ENCODE peak calls at places on chromosomes 12 and 14, in nine cellular contexts. One of them, this sample, is unnamed.

GRCh38 chr14:70822706-70823185 is 13.4 kb upstream of the MAP3K9 start:
- DNase-seq in cardiac fibroblast: peak
- DNase-seq in transverse colon: peak
- DNase-seq in fibroblast of lung: no peak
- DNase-seq in HCT116: no peak
- DNase-seq in PC-3: no peak
- DNase-seq in astrocyte of the spinal cord: no peak
- DNase-seq in HFF-Myc: no peak
- DNase-seq in astrocyte of the cerebellum: no peak
- DNase-seq in this sample: no peak

GRCh38 chr14:51850651-51851050 is 9.8 kb upstream of the GNG2 start:
- DNase-seq in HFF-Myc: no peak
- DNase-seq in PC-3: no peak
- DNase-seq in transverse colon: no peak
- DNase-seq in HCT116: no peak
- DNase-seq in astrocyte of the cerebellum: no peak
- DNase-seq in fibroblast of lung: no peak
- DNase-seq in astrocyte of the spinal cord: no peak
- DNase-seq in cardiac fibroblast: no peak
- DNase-seq in this sample: no peak

GRCh38 chr12:13179159-13180074 is 17.1 kb upstream of the EMP1 start:
- DNase-seq in fibroblast of lung: peak
- DNase-seq in astrocyte of the cerebellum: no peak
- DNase-seq in HFF-Myc: no peak
- DNase-seq in PC-3: peak
- DNase-seq in HCT116: no peak
- DNase-seq in cardiac fibroblast: peak
- DNase-seq in astrocyte of the spinal cord: no peak
- DNase-seq in transverse colon: peak
- DNase-seq in this sample: no peak

GRCh38 chr12:58540480-58541299 is 379.6 kb downstream of the LRIG3 start:
- DNase-seq in astrocyte of the spinal cord: peak
- DNase-seq in fibroblast of lung: peak
- DNase-seq in cardiac fibroblast: peak
- DNase-seq in astrocyte of the cerebellum: peak
- DNase-seq in transverse colon: peak
- DNase-seq in PC-3: peak
- DNase-seq in HFF-Myc: peak
- DNase-seq in HCT116: peak
- DNase-seq in this sample: peak

GRCh38 chr14:101125313-101125712 is 221.8 kb upstream of the RTL1 start:
- DNase-seq in fibroblast of lung: no peak
- DNase-seq in PC-3: no peak
- DNase-seq in transverse colon: no peak
- DNase-seq in astrocyte of the spinal cord: no peak
- DNase-seq in HFF-Myc: no peak
- DNase-seq in astrocyte of the cerebellum: no peak
- DNase-seq in HCT116: no peak
- DNase-seq in cardiac fibroblast: no peak
- DNase-seq in this sample: no peak

GRCh38 chr12:97386133-97386581 is 76.4 kb upstream of the RMST start:
- DNase-seq in HFF-Myc: no peak
- DNase-seq in transverse colon: no peak
- DNase-seq in PC-3: no peak
- DNase-seq in cardiac fibroblast: no peak
- DNase-seq in fibroblast of lung: no peak
- DNase-seq in HCT116: no peak
- DNase-seq in astrocyte of the cerebellum: peak
- DNase-seq in astrocyte of the spinal cord: peak
- DNase-seq in this sample: no peak

GRCh38 chr12:1530592-1531159 is 63.7 kb downstream of the FBXL14 start:
- DNase-seq in cardiac fibroblast: no peak
- DNase-seq in HFF-Myc: no peak
- DNase-seq in astrocyte of the cerebellum: no peak
- DNase-seq in transverse colon: no peak
- DNase-seq in HCT116: no peak
- DNase-seq in astrocyte of the spinal cord: no peak
- DNase-seq in PC-3: no peak
- DNase-seq in fibroblast of lung: no peak
- DNase-seq in this sample: no peak

GRCh38 chr12:43676183-43676813 is 82.3 kb downstream of the PUS7L start:
- DNase-seq in astrocyte of the spinal cord: no peak
- DNase-seq in fibroblast of lung: peak
- DNase-seq in HFF-Myc: no peak
- DNase-seq in transverse colon: no peak
- DNase-seq in HCT116: peak
- DNase-seq in cardiac fibroblast: peak
- DNase-seq in astrocyte of the cerebellum: no peak
- DNase-seq in PC-3: peak
- DNase-seq in this sample: no peak

GRCh38 chr14:56224179-56224578 is 106.0 kb downstream of the PELI2 start:
- DNase-seq in astrocyte of the spinal cord: no peak
- DNase-seq in astrocyte of the cerebellum: no peak
- DNase-seq in cardiac fibroblast: no peak
- DNase-seq in PC-3: no peak
- DNase-seq in HCT116: no peak
- DNase-seq in HFF-Myc: no peak
- DNase-seq in fibroblast of lung: peak
- DNase-seq in transverse colon: no peak
- DNase-seq in this sample: no peak

GRCh38 chr14:99479160-99479902 is 1.3 kb downstream of the SETD3 start:
- DNase-seq in fibroblast of lung: peak
- DNase-seq in astrocyte of the cerebellum: no peak
- DNase-seq in HCT116: no peak
- DNase-seq in PC-3: no peak
- DNase-seq in HFF-Myc: no peak
- DNase-seq in transverse colon: no peak
- DNase-seq in astrocyte of the spinal cord: peak
- DNase-seq in cardiac fibroblast: peak
- DNase-seq in this sample: no peak

GRCh38 chr14:89243286-89243685 is 173.7 kb downstream of the FOXN3 start:
- DNase-seq in fibroblast of lung: no peak
- DNase-seq in HCT116: no peak
- DNase-seq in HFF-Myc: no peak
- DNase-seq in astrocyte of the spinal cord: no peak
- DNase-seq in transverse colon: no peak
- DNase-seq in cardiac fibroblast: no peak
- DNase-seq in astrocyte of the cerebellum: no peak
- DNase-seq in PC-3: no peak
- DNase-seq in this sample: no peak

GRCh38 chr12:109169262-109169661 is 52.9 kb downstream of the ACACB start:
- DNase-seq in cardiac fibroblast: no peak
- DNase-seq in HCT116: no peak
- DNase-seq in astrocyte of the cerebellum: no peak
- DNase-seq in transverse colon: no peak
- DNase-seq in HFF-Myc: no peak
- DNase-seq in PC-3: no peak
- DNase-seq in astrocyte of the spinal cord: no peak
- DNase-seq in fibroblast of lung: no peak
- DNase-seq in this sample: no peak

GRCh38 chr12:26699237-26699636 is 133.8 kb downstream of the ITPR2 start:
- DNase-seq in cardiac fibroblast: peak
- DNase-seq in transverse colon: no peak
- DNase-seq in HCT116: no peak
- DNase-seq in astrocyte of the cerebellum: no peak
- DNase-seq in PC-3: peak
- DNase-seq in fibroblast of lung: peak
- DNase-seq in HFF-Myc: no peak
- DNase-seq in astrocyte of the spinal cord: no peak
- DNase-seq in this sample: no peak

GRCh38 chr12:7114851-7115250 is 5.8 kb upstream of the C1RL start:
- DNase-seq in transverse colon: no peak
- DNase-seq in HFF-Myc: no peak
- DNase-seq in HCT116: no peak
- DNase-seq in astrocyte of the cerebellum: no peak
- DNase-seq in PC-3: no peak
- DNase-seq in cardiac fibroblast: no peak
- DNase-seq in astrocyte of the spinal cord: no peak
- DNase-seq in fibroblast of lung: no peak
- DNase-seq in this sample: no peak

GRCh38 chr14:104285483-104285790 is 147.1 kb downstream of the KIF26A start:
- DNase-seq in HFF-Myc: no peak
- DNase-seq in HCT116: no peak
- DNase-seq in PC-3: no peak
- DNase-seq in transverse colon: no peak
- DNase-seq in fibroblast of lung: no peak
- DNase-seq in astrocyte of the cerebellum: no peak
- DNase-seq in astrocyte of the spinal cord: no peak
- DNase-seq in cardiac fibroblast: no peak
- DNase-seq in this sample: no peak

GRCh38 chr12:87369161-87369560 is 660.0 kb downstream of the C12orf50 start:
- DNase-seq in transverse colon: no peak
- DNase-seq in astrocyte of the cerebellum: no peak
- DNase-seq in cardiac fibroblast: no peak
- DNase-seq in PC-3: no peak
- DNase-seq in HCT116: no peak
- DNase-seq in HFF-Myc: no peak
- DNase-seq in astrocyte of the spinal cord: no peak
- DNase-seq in fibroblast of lung: no peak
- DNase-seq in this sample: no peak

GRCh38 chr12:87365423-87365822 is 663.8 kb downstream of the C12orf50 start:
- DNase-seq in PC-3: no peak
- DNase-seq in cardiac fibroblast: no peak
- DNase-seq in HFF-Myc: no peak
- DNase-seq in HCT116: no peak
- DNase-seq in fibroblast of lung: no peak
- DNase-seq in transverse colon: no peak
- DNase-seq in astrocyte of the spinal cord: no peak
- DNase-seq in astrocyte of the cerebellum: no peak
- DNase-seq in this sample: no peak

GRCh38 chr12:87368259-87368658 is 660.9 kb downstream of the C12orf50 start:
- DNase-seq in PC-3: no peak
- DNase-seq in HCT116: no peak
- DNase-seq in transverse colon: no peak
- DNase-seq in HFF-Myc: no peak
- DNase-seq in fibroblast of lung: no peak
- DNase-seq in astrocyte of the cerebellum: no peak
- DNase-seq in cardiac fibroblast: no peak
- DNase-seq in astrocyte of the spinal cord: no peak
- DNase-seq in this sample: no peak

GRCh38 chr12:87363497-87364084 is 665.6 kb downstream of the C12orf50 start:
- DNase-seq in HCT116: no peak
- DNase-seq in transverse colon: no peak
- DNase-seq in astrocyte of the spinal cord: no peak
- DNase-seq in fibroblast of lung: no peak
- DNase-seq in PC-3: peak
- DNase-seq in astrocyte of the cerebellum: no peak
- DNase-seq in cardiac fibroblast: no peak
- DNase-seq in HFF-Myc: no peak
- DNase-seq in this sample: no peak
- TF ChIP-seq CTCF in HCT116: no peak
- TF ChIP-seq CTCF in transverse colon: no peak
- TF ChIP-seq CTCF in astrocyte of the spinal cord: no peak
- TF ChIP-seq CTCF in fibroblast of lung: no peak
- TF ChIP-seq CTCF in PC-3: no peak
- TF ChIP-seq CTCF in astrocyte of the cerebellum: no peak
- TF ChIP-seq CTCF in cardiac fibroblast: no peak
- TF ChIP-seq CTCF in HFF-Myc: no peak
- TF ChIP-seq CTCF in this sample: no peak

DNA sequence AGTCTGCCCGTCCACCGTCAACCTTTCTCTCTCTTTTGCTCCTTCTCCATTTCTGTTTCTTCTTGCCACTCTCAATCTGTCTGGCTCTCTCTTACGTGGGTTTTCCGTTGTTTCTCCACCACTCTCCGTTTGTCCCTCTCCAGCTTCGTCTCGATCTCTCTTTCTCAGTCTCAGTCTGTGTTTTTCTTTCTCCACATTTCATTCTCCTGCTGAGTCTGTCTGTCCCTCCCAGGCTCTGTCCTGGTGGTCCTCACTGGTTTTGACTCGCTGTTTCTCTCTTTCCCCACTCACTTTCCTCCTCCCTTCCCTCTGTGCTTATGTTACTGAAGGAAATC is 102.9 kb upstream of the MAP1LC3B2 start:
- DNase-seq in cardiac fibroblast: no peak
- DNase-seq in transverse colon: no peak
- DNase-seq in fibroblast of lung: no peak
- DNase-seq in HCT116: no peak
- DNase-seq in astrocyte of the cerebellum: no peak
- DNase-seq in PC-3: no peak
- DNase-seq in HFF-Myc: no peak
- DNase-seq in astrocyte of the spinal cord: peak
- DNase-seq in this sample: no peak
- H3K4me3 ChIP-seq in cardiac fibroblast: no peak
- H3K4me3 ChIP-seq in transverse colon: no peak
- H3K4me3 ChIP-seq in fibroblast of lung: peak
- H3K4me3 ChIP-seq in HCT116: no peak
- H3K4me3 ChIP-seq in astrocyte of the cerebellum: no peak
- H3K4me3 ChIP-seq in PC-3: no peak
- H3K4me3 ChIP-seq in HFF-Myc: no peak
- H3K4me3 ChIP-seq in astrocyte of the spinal cord: no peak
- H3K4me3 ChIP-seq in this sample: no peak

GRCh38 chr14:60184597-60185555 is 19.7 kb upstream of the DHRS7 start:
- DNase-seq in HCT116: no peak
- DNase-seq in PC-3: no peak
- DNase-seq in astrocyte of the cerebellum: no peak
- DNase-seq in transverse colon: no peak
- DNase-seq in fibroblast of lung: peak
- DNase-seq in astrocyte of the spinal cord: no peak
- DNase-seq in cardiac fibroblast: no peak
- DNase-seq in HFF-Myc: no peak
- DNase-seq in this sample: no peak
- TF ChIP-seq CTCF in HCT116: no peak
- TF ChIP-seq CTCF in PC-3: peak
- TF ChIP-seq CTCF in astrocyte of the cerebellum: no peak
- TF ChIP-seq CTCF in transverse colon: peak
- TF ChIP-seq CTCF in fibroblast of lung: no peak
- TF ChIP-seq CTCF in astrocyte of the spinal cord: no peak
- TF ChIP-seq CTCF in cardiac fibroblast: no peak
- TF ChIP-seq CTCF in HFF-Myc: no peak
- TF ChIP-seq CTCF in this sample: no peak

GRCh38 chr12:125023065-125023464 is 29.6 kb downstream of the BRI3BP start:
- DNase-seq in transverse colon: no peak
- DNase-seq in PC-3: no peak
- DNase-seq in HCT116: no peak
- DNase-seq in astrocyte of the cerebellum: no peak
- DNase-seq in fibroblast of lung: no peak
- DNase-seq in HFF-Myc: no peak
- DNase-seq in cardiac fibroblast: no peak
- DNase-seq in astrocyte of the spinal cord: no peak
- DNase-seq in this sample: no peak

GRCh38 chr12:125024949-125025563 is 31.6 kb downstream of the BRI3BP start:
- DNase-seq in transverse colon: no peak
- DNase-seq in fibroblast of lung: no peak
- DNase-seq in HCT116: no peak
- DNase-seq in astrocyte of the spinal cord: no peak
- DNase-seq in HFF-Myc: no peak
- DNase-seq in cardiac fibroblast: no peak
- DNase-seq in astrocyte of the cerebellum: no peak
- DNase-seq in PC-3: no peak
- DNase-seq in this sample: no peak

GRCh38 chr12:125021096-125021495 is 27.7 kb downstream of the BRI3BP start:
- DNase-seq in astrocyte of the cerebellum: no peak
- DNase-seq in cardiac fibroblast: no peak
- DNase-seq in astrocyte of the spinal cord: no peak
- DNase-seq in transverse colon: no peak
- DNase-seq in HFF-Myc: no peak
- DNase-seq in PC-3: no peak
- DNase-seq in fibroblast of lung: no peak
- DNase-seq in HCT116: no peak
- DNase-seq in this sample: no peak

GRCh38 chr12:125018356-125018755 is 24.9 kb downstream of the BRI3BP start:
- DNase-seq in HCT116: no peak
- DNase-seq in transverse colon: no peak
- DNase-seq in fibroblast of lung: no peak
- DNase-seq in HFF-Myc: no peak
- DNase-seq in cardiac fibroblast: no peak
- DNase-seq in astrocyte of the spinal cord: no peak
- DNase-seq in PC-3: no peak
- DNase-seq in astrocyte of the cerebellum: no peak
- DNase-seq in this sample: no peak

GRCh38 chr12:125021771-125022170 is 28.3 kb downstream of the BRI3BP start:
- DNase-seq in HFF-Myc: no peak
- DNase-seq in astrocyte of the spinal cord: no peak
- DNase-seq in HCT116: no peak
- DNase-seq in fibroblast of lung: no peak
- DNase-seq in cardiac fibroblast: no peak
- DNase-seq in transverse colon: no peak
- DNase-seq in astrocyte of the cerebellum: no peak
- DNase-seq in PC-3: no peak
- DNase-seq in this sample: no peak
- H3K4me3 ChIP-seq in HFF-Myc: no peak
- H3K4me3 ChIP-seq in astrocyte of the spinal cord: no peak
- H3K4me3 ChIP-seq in HCT116: no peak
- H3K4me3 ChIP-seq in fibroblast of lung: no peak
- H3K4me3 ChIP-seq in cardiac fibroblast: no peak
- H3K4me3 ChIP-seq in transverse colon: no peak
- H3K4me3 ChIP-seq in astrocyte of the cerebellum: no peak
- H3K4me3 ChIP-seq in PC-3: no peak
- H3K4me3 ChIP-seq in this sample: no peak